ENCODE peak calls at places on chromosomes 2 and 18, in five cellular contexts. W is DMS 273 treated with DMSO at 0.1 percent for 48 hours, O is right cardiac atrium, V is RPMI8226, T is left cardiac atrium. E is an unnamed sample.

GRCh38 chr2:27621524-27621923 is 7.3 kb downstream of the CCDC121 start:
- DNase-seq in W (no peak), O (no peak), V (no peak), T (no peak), E (no peak)

GRCh38 chr2:215982465-215982875 is 30.9 kb downstream of the MREG start:
- DNase-seq in W (no peak), O (no peak), V (no peak), T (no peak), E (no peak)

GRCh38 chr2:147623328-147623727 is 221.5 kb upstream of the ACVR2A start:
- DNase-seq in W (no peak), O (no peak), V (no peak), T (no peak), E (no peak)

GRCh38 chr2:28469947-28470585 is 25.8 kb upstream of the PLB1 start:
- DNase-seq in W (no peak), O (no peak), V (no peak), T (no peak), E (no peak)

GRCh38 chr2:206064077-206064476 is 21.9 kb downstream of the INO80D start:
- DNase-seq in W (no peak), O (no peak), V (no peak), T (no peak), E (peak; percentile 3)

GRCh38 chr2:27191107-27191829 is 20.6 kb upstream of the ATRAID start:
- DNase-seq in W (peak; percentile 56), O (peak; percentile 64), V (peak; percentile 91), T (peak; percentile 36), E (peak; percentile 70)

GRCh38 chr18:10792181-10792580 is 266.4 kb downstream of the NAPG start:
- DNase-seq in W (no peak), O (no peak), V (no peak), T (no peak), E (no peak)

GRCh38 chr2:200787351-200788128 is 24.2 kb upstream of the BZW1 start:
- DNase-seq in W (no peak), O (no peak), V (no peak), T (no peak), E (peak; percentile 87)

GRCh38 chr2:16012626-16013501 is 72.5 kb downstream of the MYCN start:
- DNase-seq in W (peak; percentile 38), O (no peak), V (peak; percentile 93), T (no peak), E (no peak)

GRCh38 chr2:38740851-38741541 is 10.2 kb downstream of the SRSF7 start:
- DNase-seq in W (no peak), O (peak; percentile 62), V (peak; percentile 26), T (no peak), E (peak; percentile 21)

GRCh38 chr2:171723724-171724683 is 36.7 kb downstream of the DYNC1I2 start:
- DNase-seq in W (peak; percentile 95), O (no peak), V (no peak), T (no peak), E (peak; percentile 50)

GRCh38 chr2:101759162-101759561 is 61.7 kb downstream of the MAP4K4 start:
- DNase-seq in W (no peak), O (no peak), V (no peak), T (no peak), E (peak; percentile 82)

E was measured in fibroblast of gingiva.